ENCODE peak calls at places on chromosome 1, in nine cellular contexts. W is heart right ventricle, N is A549, V is lower lobe of right lung, K is K562, F is mammary epithelial cell, G is WTC11, Q is HCT116, I is OCI-LY7. U is an unnamed sample.
A peak's percentile ranks its signal among the peaks of the same experiment; 100 is the strongest.

GRCh38 chr1:43933386-43934278 is at the start of gene ARTN:
- DNase-seq in K (no peak), I (no peak), N (no peak), V (no peak), Q (no peak), W (no peak), F (peak; percentile 68), G (peak; percentile 81), U (peak; percentile 63)

GRCh38 chr1:52674497-52675384 is 23.4 kb downstream of the COA7 start:
- DNase-seq in V (no peak), W (no peak), Q (no peak), I (peak; percentile 29), F (peak; percentile 60), K (peak; percentile 75), N (no peak), G (no peak), U (peak; percentile 73)

GRCh38 chr1:156436319-156437043 is 64.1 kb downstream of the MEF2D start:
- DNase-seq in Q (no peak), W (no peak), K (no peak), I (no peak), F (no peak), N (no peak), G (peak; percentile 58), V (no peak), U (no peak)

GRCh38 chr1:202575906-202576653 is 134.2 kb downstream of the SYT2 start:
- DNase-seq in Q (no peak), I (no peak), F (peak; percentile 69), N (no peak), K (no peak), W (no peak), V (no peak), G (no peak), U (no peak)

GRCh38 chr1:116266864-116267212 is 106.2 kb upstream of the ATP1A1 start:
- DNase-seq in I (no peak), N (no peak), V (no peak), Q (no peak), G (no peak), W (no peak), F (peak; percentile 23), K (no peak), U (no peak)

GRCh38 chr1:47416319-47417128 is 439 bp downstream of the FOXE3 start:
- DNase-seq in N (no peak), I (no peak), K (no peak), V (no peak), G (no peak), F (no peak), Q (no peak), W (no peak), U (peak; percentile 22)

GRCh38 chr1:67484492-67484891 is 54.3 kb upstream of the SERBP1 start:
- DNase-seq in G (no peak), V (no peak), Q (no peak), I (no peak), F (no peak), W (peak; percentile 12), K (no peak), N (no peak), U (no peak)

GRCh38 chr1:27153927-27154358 is 982 bp downstream of the SLC9A1 start:
- DNase-seq in G (no peak), W (no peak), N (no peak), Q (no peak), F (no peak), K (peak; percentile 10), V (no peak), I (no peak), U (no peak)

DNA sequence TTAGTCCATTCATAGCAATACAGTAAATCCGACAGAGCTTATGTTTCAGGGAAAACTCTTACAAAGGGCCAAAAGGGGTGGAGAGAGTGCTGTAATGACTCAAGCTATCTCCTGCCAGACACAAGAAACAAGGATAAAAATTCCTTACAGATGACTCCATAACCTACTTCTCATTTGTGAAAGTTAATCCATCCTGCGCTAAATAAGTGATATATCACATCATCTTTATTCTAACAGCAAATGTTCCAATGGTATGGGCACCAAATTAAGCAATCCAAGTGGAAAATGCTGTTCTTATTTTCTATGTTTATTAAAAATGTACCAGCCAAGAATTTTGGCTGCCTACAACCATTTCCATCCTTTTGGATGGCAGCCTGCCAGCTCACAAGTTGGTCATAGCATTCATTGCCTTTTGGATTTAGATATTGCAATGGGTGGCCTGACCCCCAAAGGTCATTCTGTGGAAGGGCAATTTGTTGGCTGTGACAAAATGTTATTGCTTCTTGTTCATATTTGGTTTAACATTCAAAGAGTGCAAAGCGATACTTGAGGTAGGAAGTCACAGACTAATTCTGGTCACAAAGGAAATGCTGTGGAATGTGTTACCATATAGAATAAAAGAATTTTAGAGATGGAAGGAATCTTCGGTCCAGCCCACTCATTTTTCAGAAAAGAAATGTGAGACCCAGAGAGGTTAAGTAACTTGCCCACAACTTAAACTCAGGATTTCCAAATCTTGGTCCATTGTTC is 2.8 kb upstream of the ENAH start:
- DNase-seq in K (no peak), F (peak; percentile 92), G (no peak), V (no peak), Q (peak; percentile 88), W (peak; percentile 52), N (peak; percentile 94), I (peak; percentile 52), U (peak; percentile 40)
- TF ChIP-seq CTCF in K (peak; percentile 36), F (no peak), G (no peak), V (peak; percentile 9), Q (peak; percentile 17), W (no peak), N (peak; percentile 49), I (peak; percentile 74), U (no peak)

GRCh38 chr1:186487163-186487562 is 26.2 kb upstream of the PDC start:
- DNase-seq in G (no peak), Q (no peak), K (no peak), I (no peak), V (no peak), F (peak; percentile 76), W (no peak), N (no peak), U (no peak)
- TF ChIP-seq CTCF in G (no peak), Q (no peak), K (no peak), I (no peak), V (no peak), F (peak; percentile 7), W (no peak), N (no peak), U (no peak)

GRCh38 chr1:8870118-8870517 is 8.4 kb downstream of the ENO1 start:
- DNase-seq in I (no peak), V (no peak), G (no peak), Q (no peak), K (no peak), W (no peak), F (no peak), N (no peak), U (no peak)
- TF ChIP-seq CTCF in I (no peak), V (no peak), G (no peak), Q (no peak), K (no peak), W (no peak), F (no peak), N (no peak), U (no peak)

GRCh38 chr1:9910425-9911178 is 533 bp upstream of the CTNNBIP1 start:
- DNase-seq in W (peak; percentile 100), G (peak; percentile 100), V (peak; percentile 100), Q (peak; percentile 97), K (peak; percentile 99), F (peak; percentile 99), N (peak; percentile 98), I (peak; percentile 99), U (peak; percentile 99)

GRCh38 chr1:9910080-9910424 is at the start of gene CTNNBIP1:
- DNase-seq in F (no peak), G (no peak), Q (no peak), W (no peak), K (no peak), N (no peak), V (no peak), I (no peak), U (no peak)

GRCh38 chr1:9912264-9912936 is 2.3 kb upstream of the CTNNBIP1 start:
- DNase-seq in Q (no peak), K (no peak), I (no peak), F (no peak), G (no peak), N (no peak), W (no peak), V (no peak), U (no peak)

GRCh38 chr1:9917901-9918300 is 7.8 kb upstream of the CTNNBIP1 start:
- DNase-seq in G (no peak), Q (no peak), N (no peak), K (no peak), V (no peak), W (no peak), F (no peak), I (no peak), U (no peak)

DNA sequence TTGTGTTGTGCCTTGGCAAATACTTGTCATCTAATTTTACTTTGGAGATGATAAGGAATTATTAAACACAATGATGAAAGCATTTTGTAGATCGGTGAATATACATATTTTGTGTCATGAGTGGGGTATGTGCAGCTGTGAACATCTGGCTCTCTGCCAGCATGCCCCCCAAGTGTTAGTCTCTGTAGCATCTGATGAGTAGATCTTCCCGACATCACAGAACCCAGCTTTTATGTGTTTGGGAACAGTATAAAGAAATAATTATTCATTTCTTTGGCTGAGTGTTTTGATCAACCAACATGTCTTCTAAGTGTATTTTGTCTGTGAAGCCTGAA is 4.5 kb upstream of the CTNNBIP1 start:
- DNase-seq in K (no peak), V (no peak), W (no peak), I (no peak), Q (no peak), F (no peak), N (no peak), G (no peak), U (no peak)
- TF ChIP-seq CTCF in K (no peak), V (no peak), W (no peak), I (peak; percentile 67), Q (peak; percentile 57), F (no peak), N (no peak), G (no peak), U (no peak)

U was measured in Calu3.